ENCODE peak calls at places on chromosomes 4 and X, in four cellular contexts. V is H1, A is K562, M is HepG2. E is an unnamed sample.

GRCh38 chrX:74465424-74465823 is 44.1 kb downstream of the SLC16A2 start:
- DNase-seq in A (no peak), M (no peak), V (no peak), E (no peak)

GRCh38 chrX:13857804-13858203 is 40.9 kb upstream of the GPM6B start:
- DNase-seq in V (no peak), A (no peak), M (no peak), E (no peak)

GRCh38 chr4:160224049-160224448 is 1121.2 kb downstream of the RAPGEF2 start:
- DNase-seq in V (no peak), M (no peak), A (no peak), E (no peak)

GRCh38 chr4:114494257-114494803 is 104.3 kb upstream of the UGT8 start:
- DNase-seq in M (no peak), A (no peak), V (peak), E (no peak)

GRCh38 chr4:8377103-8378075 is 63.1 kb downstream of the ACOX3 start:
- DNase-seq in M (no peak), A (no peak), V (no peak), E (no peak)

GRCh38 chr4:1207603-1208265 is 35.4 kb upstream of the SPON2 start:
- DNase-seq in M (no peak), A (no peak), V (no peak), E (no peak)

GRCh38 chr4:182604953-182605352 is 312.2 kb downstream of the DCTD start:
- DNase-seq in V (no peak), A (no peak), M (no peak), E (no peak)

GRCh38 chrX:115892787-115893671 is 277.5 kb upstream of the AGTR2 start:
- DNase-seq in V (no peak), A (peak), M (peak), E (peak)

GRCh38 chrX:128804828-128805227 is 718.5 kb downstream of the SMARCA1 start:
- DNase-seq in A (no peak), V (no peak), M (no peak), E (no peak)

GRCh38 chr4:5572751-5573150 is 135.6 kb downstream of the EVC2 start:
- DNase-seq in A (no peak), M (no peak), V (no peak), E (no peak)

GRCh38 chr4:74628808-74629616 is 165.3 kb downstream of the BTC start:
- DNase-seq in A (no peak), V (no peak), M (no peak), E (no peak)

GRCh38 chrX:53279296-53280237 is 1.8 kb downstream of the IQSEC2 start:
- DNase-seq in A (peak), M (no peak), V (no peak), E (no peak)

GRCh38 chr4:71294301-71294700 is 44.5 kb upstream of the SLC4A4 start:
- DNase-seq in V (no peak), M (no peak), A (no peak), E (no peak)

GRCh38 chr4:80081566-80081965 is 8.5 kb upstream of the ANTXR2 start:
- DNase-seq in M (no peak), V (no peak), A (no peak), E (no peak)

GRCh38 chr4:113435893-113436292 is 325.6 kb downstream of the CAMK2D start:
- DNase-seq in V (no peak), A (no peak), M (no peak), E (peak)

GRCh38 chr4:170198742-170199141 is 109.0 kb upstream of the AADAT start:
- DNase-seq in A (no peak), V (no peak), M (no peak), E (peak)
- TF ChIP-seq JUND in A (no peak), V (no peak), M (no peak), E (no peak)

GRCh38 chr4:83405844-83406816 is 49.5 kb downstream of the HELQ start:
- DNase-seq in A (no peak), V (no peak), M (no peak), E (no peak)
- TF ChIP-seq ZNF274 in A (no peak), V (no peak), M (no peak), E (no peak)

DNA sequence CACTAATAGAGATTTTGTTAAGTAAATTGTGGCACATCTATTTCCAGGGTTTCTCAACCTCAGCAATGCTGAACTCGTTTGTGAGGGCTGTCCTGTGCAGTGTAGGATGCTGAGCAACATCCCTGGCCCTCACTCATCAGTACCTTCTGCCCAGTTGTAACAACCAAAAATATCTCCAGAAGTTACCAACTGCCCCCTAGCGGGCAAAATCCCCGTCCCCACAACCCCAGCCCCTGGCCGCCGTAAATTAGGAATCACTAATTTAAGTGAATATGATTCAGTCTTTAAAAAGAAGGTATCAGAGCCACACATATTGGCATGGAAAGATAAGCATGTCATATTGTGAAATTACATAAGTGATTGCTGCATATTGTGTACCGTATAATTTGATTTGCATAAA is 123.4 kb downstream of the ASB9 start:
- DNase-seq in V (no peak), A (peak), M (no peak), E (no peak)
- TF ChIP-seq CTCF in V (peak), A (peak), M (peak), E (peak)

GRCh38 chr4:45539142-45539814 is 584.6 kb downstream of the GABRG1 start:
- DNase-seq in V (no peak), M (no peak), A (no peak), E (no peak)
- TF ChIP-seq JUND in V (no peak), M (no peak), A (no peak), E (no peak)

GRCh38 chr4:128823025-128823661 is 13.6 kb downstream of the JADE1 start:
- DNase-seq in V (no peak), A (no peak), M (no peak), E (peak)
- TF ChIP-seq ZNF274 in V (no peak), A (no peak), M (no peak), E (no peak)

DNA sequence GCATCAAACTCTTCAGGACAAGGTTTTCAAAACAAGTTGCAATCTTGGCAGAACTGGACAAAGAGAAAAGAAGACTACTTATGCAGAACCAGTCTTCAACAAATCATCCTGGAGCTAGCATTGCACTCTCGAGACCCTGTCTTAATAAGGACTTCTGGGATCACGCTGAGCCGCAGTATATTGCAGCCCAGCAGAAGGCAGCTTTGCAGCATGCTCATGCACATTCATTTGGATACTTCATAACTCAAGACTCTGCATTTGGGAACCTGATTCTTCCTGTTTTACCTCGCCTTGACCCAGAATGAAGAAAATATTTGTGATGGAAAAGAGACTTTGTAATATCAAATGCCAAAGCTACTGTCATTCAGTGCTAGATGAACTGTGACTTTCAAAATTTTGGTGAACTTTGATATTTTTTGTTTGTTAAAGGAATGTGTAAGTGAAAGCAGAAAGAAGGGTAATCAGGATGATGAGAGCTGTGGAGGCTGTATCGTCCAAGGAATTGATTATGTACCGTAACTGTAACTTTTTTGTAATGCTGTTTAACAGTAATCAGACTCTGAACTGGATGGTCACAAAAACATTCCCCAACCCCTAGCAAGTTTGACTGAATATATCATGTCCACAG is 27.2 kb downstream of the HSPA4L start:
- DNase-seq in M (peak), A (no peak), V (no peak), E (no peak)
- TF ChIP-seq CTCF in M (peak), A (peak), V (peak), E (no peak)